ENCODE peak calls at places on chromosomes 16 and 17, in five cellular contexts. One of them, this sample, is unnamed.

GRCh38 chr16:78437352-78437968 is 338.0 kb downstream of the WWOX start:
- DNase-seq in NT2/D1: no peak
- DNase-seq in lower leg skin: no peak
- DNase-seq in IMR-90: peak
- DNase-seq in AG04449: no peak
- DNase-seq in this sample: no peak

GRCh38 chr16:51900221-51900780 is 646.6 kb downstream of the TOX3 start:
- DNase-seq in lower leg skin: no peak
- DNase-seq in IMR-90: peak
- DNase-seq in AG04449: no peak
- DNase-seq in NT2/D1: no peak
- DNase-seq in this sample: no peak

GRCh38 chr17:9729034-9729650 is 62.2 kb downstream of the DHRS7C start:
- DNase-seq in AG04449: peak
- DNase-seq in NT2/D1: peak
- DNase-seq in lower leg skin: no peak
- DNase-seq in IMR-90: peak
- DNase-seq in this sample: peak

GRCh38 chr17:59521465-59522126 is 43.8 kb upstream of the DHX40 start:
- DNase-seq in lower leg skin: peak
- DNase-seq in IMR-90: peak
- DNase-seq in NT2/D1: peak
- DNase-seq in AG04449: no peak
- DNase-seq in this sample: peak

GRCh38 chr17:58278661-58279015 is 2.1 kb downstream of the MPO start:
- DNase-seq in NT2/D1: no peak
- DNase-seq in IMR-90: no peak
- DNase-seq in lower leg skin: no peak
- DNase-seq in AG04449: no peak
- DNase-seq in this sample: no peak

GRCh38 chr16:48511071-48511540 is 98.9 kb downstream of the N4BP1 start:
- DNase-seq in lower leg skin: no peak
- DNase-seq in AG04449: no peak
- DNase-seq in NT2/D1: peak
- DNase-seq in IMR-90: peak
- DNase-seq in this sample: no peak

GRCh38 chr17:36149296-36149820 is 27.1 kb downstream of the TBC1D3B start:
- DNase-seq in IMR-90: peak
- DNase-seq in AG04449: peak
- DNase-seq in NT2/D1: no peak
- DNase-seq in lower leg skin: no peak
- DNase-seq in this sample: no peak

GRCh38 chr17:46935658-46936266 is 12.8 kb downstream of the GOSR2 start:
- DNase-seq in IMR-90: no peak
- DNase-seq in AG04449: no peak
- DNase-seq in NT2/D1: no peak
- DNase-seq in lower leg skin: no peak
- DNase-seq in this sample: no peak

GRCh38 chr17:50882851-50883250 is 16.7 kb upstream of the TOB1 start:
- DNase-seq in lower leg skin: no peak
- DNase-seq in IMR-90: peak
- DNase-seq in NT2/D1: no peak
- DNase-seq in AG04449: no peak
- DNase-seq in this sample: no peak

GRCh38 chr17:48025904-48026502 is 11.6 kb downstream of the COPZ2 start:
- DNase-seq in IMR-90: no peak
- DNase-seq in NT2/D1: no peak
- DNase-seq in AG04449: no peak
- DNase-seq in lower leg skin: peak
- DNase-seq in this sample: no peak

GRCh38 chr17:80847506-80848230 is 144.0 kb upstream of the CHMP6 start:
- DNase-seq in IMR-90: no peak
- DNase-seq in lower leg skin: no peak
- DNase-seq in NT2/D1: no peak
- DNase-seq in AG04449: no peak
- DNase-seq in this sample: no peak

DNA sequence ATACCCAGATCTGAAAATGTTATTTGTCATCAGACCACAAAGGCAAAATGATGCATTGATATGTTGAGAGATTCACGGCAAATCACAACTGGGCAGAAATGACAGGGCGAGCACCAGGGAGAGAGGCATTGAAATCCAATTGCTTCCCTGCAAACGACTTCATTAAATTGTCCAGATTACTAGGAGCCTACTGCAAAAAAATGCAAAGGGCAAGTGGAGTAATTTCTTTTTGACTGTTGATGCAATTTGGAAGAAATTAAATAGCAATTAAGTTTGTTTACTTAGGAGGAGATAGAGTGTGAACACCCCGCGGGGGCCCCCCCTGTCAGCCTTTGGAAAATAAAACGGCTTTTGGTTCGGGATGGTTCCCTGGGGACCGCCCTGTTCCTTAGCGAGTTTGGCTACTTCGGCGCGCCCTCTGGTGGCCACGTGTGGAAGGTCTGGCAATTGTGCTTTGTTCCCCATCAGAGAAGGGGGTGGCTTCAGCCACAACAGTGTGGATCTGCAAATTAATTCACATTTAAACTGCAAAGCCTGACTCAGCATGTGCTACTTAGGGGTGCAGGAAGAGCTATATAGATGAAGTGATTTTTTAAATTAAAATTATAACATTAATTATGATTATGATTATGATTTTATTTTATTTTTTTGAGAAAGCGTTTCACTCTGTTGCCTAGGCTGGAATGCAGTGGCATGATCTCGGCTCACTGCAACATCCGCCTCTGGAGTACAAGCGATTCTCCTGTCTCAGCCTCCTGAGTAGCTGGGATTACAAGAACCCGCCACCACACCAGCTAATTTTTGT is 14.5 kb upstream of the TMC7 start:
- DNase-seq in IMR-90: peak
- DNase-seq in NT2/D1: peak
- DNase-seq in lower leg skin: peak
- DNase-seq in AG04449: no peak
- DNase-seq in this sample: peak
- H3K4me3 ChIP-seq in IMR-90: peak
- H3K4me3 ChIP-seq in NT2/D1: no peak
- H3K4me3 ChIP-seq in lower leg skin: no peak
- H3K4me3 ChIP-seq in AG04449: peak
- H3K4me3 ChIP-seq in this sample: peak

GRCh38 chr16:86833136-86833535 is 254.8 kb downstream of the FOXL1 start:
- DNase-seq in AG04449: no peak
- DNase-seq in IMR-90: peak
- DNase-seq in lower leg skin: no peak
- DNase-seq in NT2/D1: no peak
- DNase-seq in this sample: no peak
- H3K4me3 ChIP-seq in AG04449: no peak
- H3K4me3 ChIP-seq in IMR-90: no peak
- H3K4me3 ChIP-seq in lower leg skin: no peak
- H3K4me3 ChIP-seq in NT2/D1: no peak
- H3K4me3 ChIP-seq in this sample: no peak

GRCh38 chr16:55351936-55352335 is 27.9 kb downstream of the IRX6 start:
- DNase-seq in AG04449: no peak
- DNase-seq in IMR-90: no peak
- DNase-seq in NT2/D1: no peak
- DNase-seq in lower leg skin: no peak
- DNase-seq in this sample: no peak
- H3K4me3 ChIP-seq in AG04449: no peak
- H3K4me3 ChIP-seq in IMR-90: no peak
- H3K4me3 ChIP-seq in NT2/D1: no peak
- H3K4me3 ChIP-seq in lower leg skin: no peak
- H3K4me3 ChIP-seq in this sample: no peak

GRCh38 chr16:23152386-23153178 is 3.3 kb upstream of the USP31 start:
- DNase-seq in lower leg skin: no peak
- DNase-seq in NT2/D1: no peak
- DNase-seq in IMR-90: no peak
- DNase-seq in AG04449: no peak
- DNase-seq in this sample: no peak
- H3K4me3 ChIP-seq in lower leg skin: no peak
- H3K4me3 ChIP-seq in NT2/D1: no peak
- H3K4me3 ChIP-seq in IMR-90: no peak
- H3K4me3 ChIP-seq in AG04449: no peak
- H3K4me3 ChIP-seq in this sample: no peak

DNA sequence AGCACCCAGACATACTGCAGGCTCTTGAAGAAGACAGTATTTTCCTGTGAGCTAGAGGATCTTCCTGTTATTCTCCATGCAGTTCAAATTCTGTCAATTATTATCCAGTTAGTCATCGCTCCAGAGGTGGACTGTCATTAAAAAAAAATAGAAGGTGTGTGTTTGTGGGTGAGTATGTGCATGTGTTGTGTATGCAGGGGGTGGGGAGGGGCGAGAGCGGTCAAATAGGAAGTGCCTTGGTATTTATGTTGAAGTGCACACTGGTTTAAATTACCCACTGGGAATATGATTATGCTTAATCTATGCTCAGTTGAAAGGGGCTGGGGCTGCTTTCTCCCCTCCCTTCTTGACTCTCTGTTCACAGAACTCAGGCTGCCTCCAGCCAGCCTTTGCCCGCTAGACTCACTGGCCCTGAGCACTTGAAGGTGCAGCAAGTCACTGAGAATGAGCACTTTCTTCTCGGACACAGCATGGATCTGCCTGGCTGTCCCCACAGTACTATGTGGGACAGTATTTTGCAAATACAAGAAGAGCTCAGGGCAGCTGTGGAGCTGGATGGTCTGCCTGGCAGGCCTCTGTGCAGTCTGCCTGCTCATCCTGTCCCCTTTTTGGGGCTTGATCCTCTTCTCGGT is at the start of gene HSD17B2:
- DNase-seq in IMR-90: peak
- DNase-seq in AG04449: no peak
- DNase-seq in NT2/D1: no peak
- DNase-seq in lower leg skin: no peak
- DNase-seq in this sample: no peak
- H3K4me3 ChIP-seq in IMR-90: peak
- H3K4me3 ChIP-seq in AG04449: peak
- H3K4me3 ChIP-seq in NT2/D1: no peak
- H3K4me3 ChIP-seq in lower leg skin: no peak
- H3K4me3 ChIP-seq in this sample: no peak

GRCh38 chr17:39736319-39737165 is 1.2 kb upstream of the GRB7 start:
- DNase-seq in NT2/D1: no peak
- DNase-seq in lower leg skin: no peak
- DNase-seq in AG04449: no peak
- DNase-seq in IMR-90: no peak
- DNase-seq in this sample: no peak

GRCh38 chr17:39737761-39738567 is at the start of gene GRB7:
- DNase-seq in IMR-90: no peak
- DNase-seq in AG04449: no peak
- DNase-seq in lower leg skin: peak
- DNase-seq in NT2/D1: no peak
- DNase-seq in this sample: no peak

GRCh38 chr17:39738568-39738901 is 797 bp downstream of the GRB7 start:
- DNase-seq in NT2/D1: no peak
- DNase-seq in AG04449: no peak
- DNase-seq in lower leg skin: peak
- DNase-seq in IMR-90: no peak
- DNase-seq in this sample: no peak

GRCh38 chr17:39735882-39736281 is 1.9 kb upstream of the GRB7 start:
- DNase-seq in IMR-90: no peak
- DNase-seq in AG04449: no peak
- DNase-seq in lower leg skin: no peak
- DNase-seq in NT2/D1: no peak
- DNase-seq in this sample: no peak

DNA sequence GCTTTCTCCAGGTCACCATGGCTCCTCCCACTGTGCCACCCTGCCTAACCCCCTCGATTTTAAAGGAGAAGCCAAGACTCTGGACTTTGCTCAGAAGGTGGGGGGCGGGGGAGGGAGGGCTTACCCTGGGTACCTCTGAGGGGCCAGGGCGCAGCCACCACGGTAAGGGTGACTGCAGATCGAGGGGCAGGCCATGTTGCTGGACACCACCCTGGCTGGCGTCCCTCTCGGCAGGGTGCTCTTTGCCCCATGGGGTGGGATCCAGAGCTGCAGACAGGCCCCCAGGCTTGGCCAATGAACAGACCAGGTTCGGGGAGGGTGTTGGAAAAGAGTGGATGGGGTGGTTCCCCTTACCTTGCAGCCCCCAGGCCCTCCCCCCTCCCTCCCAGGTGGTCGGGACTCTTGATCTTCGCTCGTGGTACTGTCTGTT is 392 bp upstream of the GRB7 start:
- DNase-seq in IMR-90: no peak
- DNase-seq in lower leg skin: no peak
- DNase-seq in AG04449: no peak
- DNase-seq in NT2/D1: no peak
- DNase-seq in this sample: no peak
- H3K4me3 ChIP-seq in IMR-90: no peak
- H3K4me3 ChIP-seq in lower leg skin: no peak
- H3K4me3 ChIP-seq in AG04449: no peak
- H3K4me3 ChIP-seq in NT2/D1: peak
- H3K4me3 ChIP-seq in this sample: no peak

GRCh38 chr17:17414316-17414937 is 62.4 kb upstream of the MED9 start:
- DNase-seq in lower leg skin: peak
- DNase-seq in NT2/D1: no peak
- DNase-seq in AG04449: no peak
- DNase-seq in IMR-90: peak
- DNase-seq in this sample: no peak
- H3K4me3 ChIP-seq in lower leg skin: no peak
- H3K4me3 ChIP-seq in NT2/D1: no peak
- H3K4me3 ChIP-seq in AG04449: no peak
- H3K4me3 ChIP-seq in IMR-90: no peak
- H3K4me3 ChIP-seq in this sample: no peak

This sample was measured in Jurkat, Clone E6-1.